ENCODE peak calls at places on chromosomes 11 and 22, in four cellular contexts. One of them, this sample, is unnamed.

GRCh38 chr11:18394928-18395734 is 768 bp downstream of the LDHA start:
- DNase-seq in Jurkat, Clone E6-1: no peak
- DNase-seq in nephron progenitor cell: no peak
- DNase-seq in stimulated activated CD8-positive, alpha-beta memory T cell treated with anti-CD3 and anti-CD28 coated beads, Interleukin-4, amount 100 ng/mL, for 24 hours: no peak
- DNase-seq in this sample: no peak

GRCh38 chr11:61020706-61021235 is 49.3 kb downstream of the CD6 start:
- DNase-seq in Jurkat, Clone E6-1: no peak
- DNase-seq in nephron progenitor cell: no peak
- DNase-seq in stimulated activated CD8-positive, alpha-beta memory T cell treated with anti-CD3 and anti-CD28 coated beads, Interleukin-4, amount 100 ng/mL, for 24 hours: no peak
- DNase-seq in this sample: no peak

GRCh38 chr11:35953081-35953480 is 9.2 kb downstream of the LDLRAD3 start:
- DNase-seq in Jurkat, Clone E6-1: no peak
- DNase-seq in nephron progenitor cell: peak
- DNase-seq in stimulated activated CD8-positive, alpha-beta memory T cell treated with anti-CD3 and anti-CD28 coated beads, Interleukin-4, amount 100 ng/mL, for 24 hours: no peak
- DNase-seq in this sample: no peak

GRCh38 chr22:42308887-42309468 is 38.5 kb upstream of the TCF20 start:
- DNase-seq in Jurkat, Clone E6-1: no peak
- DNase-seq in nephron progenitor cell: peak
- DNase-seq in stimulated activated CD8-positive, alpha-beta memory T cell treated with anti-CD3 and anti-CD28 coated beads, Interleukin-4, amount 100 ng/mL, for 24 hours: no peak
- DNase-seq in this sample: no peak

GRCh38 chr11:20015529-20016427 is 144.5 kb downstream of the DBX1 start:
- DNase-seq in Jurkat, Clone E6-1: no peak
- DNase-seq in nephron progenitor cell: no peak
- DNase-seq in stimulated activated CD8-positive, alpha-beta memory T cell treated with anti-CD3 and anti-CD28 coated beads, Interleukin-4, amount 100 ng/mL, for 24 hours: no peak
- DNase-seq in this sample: no peak

GRCh38 chr22:20721409-20722218 is 52.3 kb upstream of the SERPIND1 start:
- DNase-seq in Jurkat, Clone E6-1: no peak
- DNase-seq in nephron progenitor cell: no peak
- DNase-seq in stimulated activated CD8-positive, alpha-beta memory T cell treated with anti-CD3 and anti-CD28 coated beads, Interleukin-4, amount 100 ng/mL, for 24 hours: no peak
- DNase-seq in this sample: no peak

GRCh38 chr22:45010532-45010900 is 711 bp upstream of the PHF21B start:
- DNase-seq in Jurkat, Clone E6-1: peak
- DNase-seq in nephron progenitor cell: peak
- DNase-seq in stimulated activated CD8-positive, alpha-beta memory T cell treated with anti-CD3 and anti-CD28 coated beads, Interleukin-4, amount 100 ng/mL, for 24 hours: no peak
- DNase-seq in this sample: no peak

GRCh38 chr11:118175600-118176399 is 639 bp downstream of the SCN2B start:
- DNase-seq in Jurkat, Clone E6-1: no peak
- DNase-seq in nephron progenitor cell: no peak
- DNase-seq in stimulated activated CD8-positive, alpha-beta memory T cell treated with anti-CD3 and anti-CD28 coated beads, Interleukin-4, amount 100 ng/mL, for 24 hours: no peak
- DNase-seq in this sample: no peak

GRCh38 chr11:130037058-130037457 is 32.6 kb upstream of the APLP2 start:
- DNase-seq in Jurkat, Clone E6-1: no peak
- DNase-seq in nephron progenitor cell: no peak
- DNase-seq in stimulated activated CD8-positive, alpha-beta memory T cell treated with anti-CD3 and anti-CD28 coated beads, Interleukin-4, amount 100 ng/mL, for 24 hours: no peak
- DNase-seq in this sample: no peak

GRCh38 chr11:43736502-43737193 is 56.1 kb downstream of the HSD17B12 start:
- DNase-seq in Jurkat, Clone E6-1: peak
- DNase-seq in nephron progenitor cell: no peak
- DNase-seq in stimulated activated CD8-positive, alpha-beta memory T cell treated with anti-CD3 and anti-CD28 coated beads, Interleukin-4, amount 100 ng/mL, for 24 hours: no peak
- DNase-seq in this sample: no peak

GRCh38 chr11:128512478-128513127 is 74.8 kb downstream of the ETS1 start:
- DNase-seq in Jurkat, Clone E6-1: no peak
- DNase-seq in nephron progenitor cell: no peak
- DNase-seq in stimulated activated CD8-positive, alpha-beta memory T cell treated with anti-CD3 and anti-CD28 coated beads, Interleukin-4, amount 100 ng/mL, for 24 hours: no peak
- DNase-seq in this sample: no peak

GRCh38 chr22:33023119-33023827 is 34.9 kb downstream of the SYN3 start:
- DNase-seq in Jurkat, Clone E6-1: no peak
- DNase-seq in nephron progenitor cell: no peak
- DNase-seq in stimulated activated CD8-positive, alpha-beta memory T cell treated with anti-CD3 and anti-CD28 coated beads, Interleukin-4, amount 100 ng/mL, for 24 hours: no peak
- DNase-seq in this sample: no peak

GRCh38 chr22:49934891-49935557 is 16.6 kb downstream of the CRELD2 start:
- DNase-seq in Jurkat, Clone E6-1: peak
- DNase-seq in nephron progenitor cell: peak
- DNase-seq in stimulated activated CD8-positive, alpha-beta memory T cell treated with anti-CD3 and anti-CD28 coated beads, Interleukin-4, amount 100 ng/mL, for 24 hours: peak
- DNase-seq in this sample: no peak

GRCh38 chr11:35145249-35145648 is 6.3 kb downstream of the CD44 start:
- DNase-seq in Jurkat, Clone E6-1: no peak
- DNase-seq in nephron progenitor cell: no peak
- DNase-seq in stimulated activated CD8-positive, alpha-beta memory T cell treated with anti-CD3 and anti-CD28 coated beads, Interleukin-4, amount 100 ng/mL, for 24 hours: peak
- DNase-seq in this sample: no peak

GRCh38 chr11:114082767-114083181 is 23.3 kb downstream of the ZBTB16 start:
- DNase-seq in Jurkat, Clone E6-1: peak
- DNase-seq in nephron progenitor cell: no peak
- DNase-seq in stimulated activated CD8-positive, alpha-beta memory T cell treated with anti-CD3 and anti-CD28 coated beads, Interleukin-4, amount 100 ng/mL, for 24 hours: no peak
- DNase-seq in this sample: no peak

GRCh38 chr11:27404427-27404826 is 41.4 kb upstream of the CCDC34 start:
- DNase-seq in Jurkat, Clone E6-1: no peak
- DNase-seq in nephron progenitor cell: no peak
- DNase-seq in stimulated activated CD8-positive, alpha-beta memory T cell treated with anti-CD3 and anti-CD28 coated beads, Interleukin-4, amount 100 ng/mL, for 24 hours: no peak
- DNase-seq in this sample: no peak

GRCh38 chr11:57763568-57763967 is 2.0 kb downstream of the CTNND1 start:
- DNase-seq in Jurkat, Clone E6-1: no peak
- DNase-seq in nephron progenitor cell: no peak
- DNase-seq in stimulated activated CD8-positive, alpha-beta memory T cell treated with anti-CD3 and anti-CD28 coated beads, Interleukin-4, amount 100 ng/mL, for 24 hours: no peak
- DNase-seq in this sample: no peak

GRCh38 chr11:19594326-19594725 is 118.3 kb upstream of the NAV2 start:
- DNase-seq in Jurkat, Clone E6-1: no peak
- DNase-seq in nephron progenitor cell: no peak
- DNase-seq in stimulated activated CD8-positive, alpha-beta memory T cell treated with anti-CD3 and anti-CD28 coated beads, Interleukin-4, amount 100 ng/mL, for 24 hours: no peak
- DNase-seq in this sample: no peak

GRCh38 chr11:45031912-45032519 is 81.3 kb upstream of the TP53I11 start:
- DNase-seq in Jurkat, Clone E6-1: no peak
- DNase-seq in nephron progenitor cell: no peak
- DNase-seq in stimulated activated CD8-positive, alpha-beta memory T cell treated with anti-CD3 and anti-CD28 coated beads, Interleukin-4, amount 100 ng/mL, for 24 hours: no peak
- DNase-seq in this sample: no peak

GRCh38 chr11:35555238-35555887 is 29.9 kb upstream of the PAMR1 start:
- DNase-seq in Jurkat, Clone E6-1: no peak
- DNase-seq in nephron progenitor cell: no peak
- DNase-seq in stimulated activated CD8-positive, alpha-beta memory T cell treated with anti-CD3 and anti-CD28 coated beads, Interleukin-4, amount 100 ng/mL, for 24 hours: no peak
- DNase-seq in this sample: peak

GRCh38 chr22:47567741-47568140 is 805.3 kb downstream of the TBC1D22A start:
- DNase-seq in Jurkat, Clone E6-1: no peak
- DNase-seq in nephron progenitor cell: no peak
- DNase-seq in stimulated activated CD8-positive, alpha-beta memory T cell treated with anti-CD3 and anti-CD28 coated beads, Interleukin-4, amount 100 ng/mL, for 24 hours: no peak
- DNase-seq in this sample: no peak

GRCh38 chr22:49525776-49526535 is 301.7 kb downstream of the BRD1 start:
- DNase-seq in Jurkat, Clone E6-1: no peak
- DNase-seq in nephron progenitor cell: no peak
- DNase-seq in stimulated activated CD8-positive, alpha-beta memory T cell treated with anti-CD3 and anti-CD28 coated beads, Interleukin-4, amount 100 ng/mL, for 24 hours: no peak
- DNase-seq in this sample: no peak

GRCh38 chr11:122197055-122197987 is 81.3 kb upstream of the BLID start:
- DNase-seq in Jurkat, Clone E6-1: no peak
- DNase-seq in nephron progenitor cell: no peak
- DNase-seq in stimulated activated CD8-positive, alpha-beta memory T cell treated with anti-CD3 and anti-CD28 coated beads, Interleukin-4, amount 100 ng/mL, for 24 hours: no peak
- DNase-seq in this sample: peak

GRCh38 chr22:45013138-45013537 is 3.3 kb upstream of the PHF21B start:
- DNase-seq in Jurkat, Clone E6-1: no peak
- DNase-seq in nephron progenitor cell: no peak
- DNase-seq in stimulated activated CD8-positive, alpha-beta memory T cell treated with anti-CD3 and anti-CD28 coated beads, Interleukin-4, amount 100 ng/mL, for 24 hours: no peak
- DNase-seq in this sample: no peak